ENCODE peak calls at places on chromosome 12, in seven cellular contexts. One of them, this sample, is unnamed.

GRCh38 chr12:7171854-7172253 is 17.6 kb upstream of the PEX5 start:
- DNase-seq in H1: no peak
- DNase-seq in IMR-90: no peak
- DNase-seq in ovary: no peak
- DNase-seq in Peyer's patch: no peak
- DNase-seq in uterus: no peak
- DNase-seq in A549: no peak
- DNase-seq in this sample: no peak

GRCh38 chr12:106132175-106133135 is 6.3 kb downstream of the NUAK1 start:
- DNase-seq in H1: no peak
- DNase-seq in IMR-90: no peak
- DNase-seq in ovary: no peak
- DNase-seq in Peyer's patch: no peak
- DNase-seq in uterus: no peak
- DNase-seq in A549: no peak
- DNase-seq in this sample: no peak

GRCh38 chr12:130428116-130428515 is 90.4 kb downstream of the PIWIL1 start:
- DNase-seq in H1: no peak
- DNase-seq in IMR-90: no peak
- DNase-seq in ovary: no peak
- DNase-seq in Peyer's patch: no peak
- DNase-seq in uterus: no peak
- DNase-seq in A549: no peak
- DNase-seq in this sample: no peak

GRCh38 chr12:89469361-89469760 is 55.2 kb downstream of the GALNT4 start:
- DNase-seq in H1: no peak
- DNase-seq in IMR-90: peak; percentile 73
- DNase-seq in ovary: no peak
- DNase-seq in Peyer's patch: no peak
- DNase-seq in uterus: no peak
- DNase-seq in A549: no peak
- DNase-seq in this sample: no peak

GRCh38 chr12:3672113-3672509 is 80.8 kb downstream of the CRACR2A start:
- DNase-seq in H1: no peak
- DNase-seq in IMR-90: no peak
- DNase-seq in ovary: no peak
- DNase-seq in Peyer's patch: no peak
- DNase-seq in uterus: no peak
- DNase-seq in A549: no peak
- DNase-seq in this sample: no peak

GRCh38 chr12:58765076-58765475 is 155.2 kb downstream of the LRIG3 start:
- DNase-seq in H1: no peak
- DNase-seq in IMR-90: no peak
- DNase-seq in ovary: no peak
- DNase-seq in Peyer's patch: no peak
- DNase-seq in uterus: no peak
- DNase-seq in A549: no peak
- DNase-seq in this sample: no peak

GRCh38 chr12:78880078-78880477 is 15.5 kb downstream of the SYT1 start:
- DNase-seq in H1: no peak
- DNase-seq in IMR-90: peak; percentile 1
- DNase-seq in ovary: no peak
- DNase-seq in Peyer's patch: no peak
- DNase-seq in uterus: no peak
- DNase-seq in A549: peak; percentile 24
- DNase-seq in this sample: no peak

GRCh38 chr12:1934068-1934467 is 15.6 kb upstream of the CACNA2D4 start:
- DNase-seq in H1: no peak
- DNase-seq in IMR-90: no peak
- DNase-seq in ovary: no peak
- DNase-seq in Peyer's patch: no peak
- DNase-seq in uterus: peak; percentile 8
- DNase-seq in A549: no peak
- DNase-seq in this sample: no peak

GRCh38 chr12:124499873-124500231 is 67.6 kb downstream of the NCOR2 start:
- DNase-seq in H1: no peak
- DNase-seq in IMR-90: no peak
- DNase-seq in ovary: no peak
- DNase-seq in Peyer's patch: no peak
- DNase-seq in uterus: no peak
- DNase-seq in A549: no peak
- DNase-seq in this sample: no peak

GRCh38 chr12:21659383-21659782 is 1.7 kb upstream of the LDHB start:
- DNase-seq in H1: no peak
- DNase-seq in IMR-90: no peak
- DNase-seq in ovary: no peak
- DNase-seq in Peyer's patch: no peak
- DNase-seq in uterus: no peak
- DNase-seq in A549: peak; percentile 36
- DNase-seq in this sample: no peak

GRCh38 chr12:103830730-103831320 is 10.2 kb downstream of the NT5DC3 start:
- DNase-seq in H1: no peak
- DNase-seq in IMR-90: no peak
- DNase-seq in ovary: no peak
- DNase-seq in Peyer's patch: no peak
- DNase-seq in uterus: no peak
- DNase-seq in A549: no peak
- DNase-seq in this sample: no peak

GRCh38 chr12:124096869-124097434 is 123.9 kb downstream of the ZNF664 start:
- DNase-seq in H1: no peak
- DNase-seq in IMR-90: no peak
- DNase-seq in ovary: no peak
- DNase-seq in Peyer's patch: no peak
- DNase-seq in uterus: no peak
- DNase-seq in A549: no peak
- DNase-seq in this sample: no peak

GRCh38 chr12:8696402-8697100 is 1.2 kb upstream of the RIMKLB start:
- DNase-seq in H1: no peak
- DNase-seq in IMR-90: no peak
- DNase-seq in ovary: no peak
- DNase-seq in Peyer's patch: no peak
- DNase-seq in uterus: no peak
- DNase-seq in A549: no peak
- DNase-seq in this sample: no peak

GRCh38 chr12:29334911-29335310 is 46.1 kb downstream of the ERGIC2 start:
- DNase-seq in H1: no peak
- DNase-seq in IMR-90: peak; percentile 13
- DNase-seq in ovary: no peak
- DNase-seq in Peyer's patch: no peak
- DNase-seq in uterus: no peak
- DNase-seq in A549: no peak
- DNase-seq in this sample: no peak

GRCh38 chr12:65725376-65725775 is 98.9 kb upstream of the HMGA2 start:
- DNase-seq in H1: no peak
- DNase-seq in IMR-90: peak; percentile 46
- DNase-seq in ovary: no peak
- DNase-seq in Peyer's patch: no peak
- DNase-seq in uterus: no peak
- DNase-seq in A549: no peak
- DNase-seq in this sample: no peak

DNA sequence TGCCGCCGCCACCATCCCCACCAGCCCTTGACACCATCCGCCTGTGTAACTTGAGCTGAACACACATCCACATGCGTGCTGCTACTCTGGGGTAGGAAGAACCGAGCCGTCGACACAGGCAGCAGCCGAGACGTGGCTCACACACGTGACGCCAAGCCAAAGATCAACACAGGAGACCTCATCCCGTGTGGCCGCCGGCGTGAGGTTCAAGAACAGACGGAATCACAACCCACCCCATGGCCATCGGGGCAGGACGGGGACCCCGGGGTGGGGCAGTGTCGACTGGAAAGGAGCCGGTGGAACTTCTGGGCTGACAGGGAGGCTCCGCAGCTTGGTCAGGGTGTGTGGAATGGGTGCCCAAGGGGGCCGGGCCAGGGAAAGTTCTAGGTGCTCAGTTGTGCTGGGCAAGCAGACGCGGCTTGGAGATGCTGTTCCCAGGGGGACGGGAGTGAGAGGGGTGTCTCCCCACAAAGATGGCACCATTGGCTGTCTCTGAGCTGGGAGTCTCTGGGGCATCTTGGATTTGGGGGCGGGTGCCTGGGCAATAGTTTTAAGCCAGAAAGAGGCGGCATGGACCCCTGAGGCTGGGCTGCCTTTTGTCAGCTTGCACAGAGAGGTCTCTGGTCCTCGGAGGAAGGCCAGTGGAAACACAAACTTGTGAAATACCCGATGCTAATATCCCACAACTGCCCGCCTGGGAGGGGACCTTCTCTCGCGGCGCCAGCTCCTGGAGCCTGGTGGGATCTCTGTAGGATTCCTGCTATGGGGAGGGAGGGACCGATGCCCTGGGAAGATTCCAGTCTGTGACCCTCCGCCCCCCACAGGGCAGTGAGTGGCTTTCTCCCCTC is 41.8 kb downstream of the GALNT9 start:
- DNase-seq in H1: no peak
- DNase-seq in IMR-90: no peak
- DNase-seq in ovary: no peak
- DNase-seq in Peyer's patch: no peak
- DNase-seq in uterus: no peak
- DNase-seq in A549: no peak
- DNase-seq in this sample: no peak
- H3K4me1 ChIP-seq in H1: peaks cover 5% of the 10 kb centered on the region
- H3K4me1 ChIP-seq in IMR-90: no peaks in the 10 kb centered on the region
- H3K4me1 ChIP-seq in ovary: peaks cover 2% of the 10 kb centered on the region
- H3K4me1 ChIP-seq in Peyer's patch: no peaks in the 10 kb centered on the region
- H3K4me1 ChIP-seq in uterus: no peaks in the 10 kb centered on the region
- H3K4me1 ChIP-seq in A549: peaks cover 39% of the 10 kb centered on the region
- H3K4me1 ChIP-seq in this sample: peaks cover 7% of the 10 kb centered on the region

DNA sequence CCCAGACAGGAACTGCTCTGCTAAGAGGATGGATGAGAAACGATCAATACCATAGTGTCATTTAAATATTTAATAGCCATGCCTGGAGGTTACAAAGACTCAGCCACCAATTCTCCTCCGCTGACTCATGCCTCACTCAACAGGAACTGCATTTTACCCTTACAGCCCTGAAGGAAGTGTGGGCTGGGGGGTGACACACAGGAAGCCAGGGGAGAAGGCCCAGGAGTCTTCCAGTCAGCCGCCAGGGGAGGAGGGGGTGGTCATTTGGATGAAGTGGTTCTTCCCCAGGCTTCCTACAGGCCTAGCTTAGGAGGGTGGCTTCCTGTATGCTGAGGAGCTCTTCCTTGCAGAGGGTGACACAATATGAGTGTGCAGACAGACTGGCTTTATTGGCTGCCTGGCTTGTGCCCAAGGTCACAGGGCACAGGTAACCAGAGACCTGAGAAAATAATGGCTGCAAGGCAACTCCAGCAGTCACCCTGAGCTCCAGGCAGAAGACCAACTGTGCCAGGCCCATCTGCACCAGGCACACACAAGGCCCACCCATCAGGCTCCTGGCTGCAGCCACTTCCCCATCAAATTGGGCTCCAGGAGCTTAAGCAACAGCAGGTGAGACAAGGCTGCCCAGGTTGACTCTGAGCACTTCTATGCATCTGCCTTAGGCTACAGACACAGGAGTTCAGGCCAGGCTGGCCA is 30.6 kb upstream of the RPLP0 start:
- DNase-seq in H1: peak; percentile 84
- DNase-seq in IMR-90: peak; percentile 97
- DNase-seq in ovary: no peak
- DNase-seq in Peyer's patch: peak; percentile 79
- DNase-seq in uterus: peak; percentile 73
- DNase-seq in A549: peak; percentile 94
- DNase-seq in this sample: peak; percentile 87
- TF ChIP-seq POLR2A in H1: no peak
- TF ChIP-seq POLR2A in IMR-90: peak; percentile 19
- TF ChIP-seq POLR2A in ovary: no peak
- TF ChIP-seq POLR2A in Peyer's patch: no peak
- TF ChIP-seq POLR2A in uterus: no peak
- TF ChIP-seq POLR2A in A549: no peak
- TF ChIP-seq POLR2A in this sample: no peak

GRCh38 chr12:62933871-62934798 is 815 bp downstream of the PPM1H start:
- DNase-seq in H1: no peak
- DNase-seq in IMR-90: peak; percentile 4
- DNase-seq in ovary: peak; percentile 35
- DNase-seq in Peyer's patch: no peak
- DNase-seq in uterus: no peak
- DNase-seq in A549: peak; percentile 45
- DNase-seq in this sample: peak; percentile 50

GRCh38 chr12:62930546-62931425 is 4.2 kb downstream of the PPM1H start:
- DNase-seq in H1: no peak
- DNase-seq in IMR-90: peak; percentile 4
- DNase-seq in ovary: no peak
- DNase-seq in Peyer's patch: no peak
- DNase-seq in uterus: no peak
- DNase-seq in A549: no peak
- DNase-seq in this sample: no peak

GRCh38 chr12:62933220-62933870 is 1.6 kb downstream of the PPM1H start:
- DNase-seq in H1: no peak
- DNase-seq in IMR-90: no peak
- DNase-seq in ovary: peak; percentile 26
- DNase-seq in Peyer's patch: no peak
- DNase-seq in uterus: no peak
- DNase-seq in A549: peak; percentile 50
- DNase-seq in this sample: peak; percentile 37

GRCh38 chr12:62931481-62931880 is 3.5 kb downstream of the PPM1H start:
- DNase-seq in H1: no peak
- DNase-seq in IMR-90: no peak
- DNase-seq in ovary: no peak
- DNase-seq in Peyer's patch: no peak
- DNase-seq in uterus: no peak
- DNase-seq in A549: no peak
- DNase-seq in this sample: no peak

DNA sequence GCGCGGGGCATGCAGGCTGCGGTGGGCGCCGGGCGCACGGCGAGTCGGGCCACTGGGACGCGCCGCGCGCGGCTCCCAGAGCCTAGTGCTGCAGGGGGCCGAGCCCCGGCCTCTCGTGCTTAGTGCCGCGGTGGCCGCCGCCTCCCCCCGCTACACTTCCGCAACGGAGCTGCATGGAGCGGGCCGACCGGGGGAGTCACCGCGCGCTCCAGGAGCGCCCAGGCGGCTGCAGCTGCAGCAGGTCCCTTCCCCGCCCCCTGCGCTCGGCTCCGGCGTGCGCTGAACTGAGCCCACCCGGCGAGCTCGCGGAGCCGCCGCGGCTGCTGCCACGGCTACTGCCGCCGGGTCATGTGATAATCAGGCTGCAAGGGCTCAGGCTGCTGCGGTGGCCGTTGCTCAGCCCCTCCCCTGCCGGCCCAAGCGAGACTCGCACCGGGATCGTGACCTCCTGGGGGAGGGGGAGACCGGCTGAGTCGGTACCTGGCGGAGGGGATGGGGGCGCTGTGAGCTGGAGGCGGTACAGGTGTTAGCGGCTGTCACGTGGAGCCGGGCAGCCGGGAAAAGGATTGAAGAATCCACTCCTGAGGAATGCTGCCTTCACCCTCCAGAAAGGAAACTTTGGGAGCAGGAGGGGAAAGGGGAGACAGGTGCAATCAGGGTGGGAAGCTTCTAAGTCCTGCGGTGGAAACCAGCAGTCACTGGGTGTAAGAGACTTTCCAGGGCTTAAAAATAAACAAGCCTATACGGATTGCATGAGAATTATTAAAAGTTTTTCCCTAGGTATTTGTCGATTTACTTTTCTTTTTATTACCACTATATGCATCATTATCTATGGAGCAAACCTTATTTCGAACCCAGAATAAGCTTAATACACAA is at the start of gene PPM1H:
- DNase-seq in H1: peak; percentile 82
- DNase-seq in IMR-90: peak; percentile 11
- DNase-seq in ovary: peak; percentile 60
- DNase-seq in Peyer's patch: peak; percentile 71
- DNase-seq in uterus: peak; percentile 38
- DNase-seq in A549: peak; percentile 86
- DNase-seq in this sample: peak; percentile 93
- TF ChIP-seq CTCF in H1: peak; percentile 84
- TF ChIP-seq CTCF in IMR-90: no peak
- TF ChIP-seq CTCF in ovary: no peak
- TF ChIP-seq CTCF in Peyer's patch: peak; percentile 58
- TF ChIP-seq CTCF in uterus: no peak
- TF ChIP-seq CTCF in A549: peak; percentile 61
- TF ChIP-seq CTCF in this sample: peak; percentile 67

GRCh38 chr12:53383258-53383657 is 3.3 kb downstream of the SP1 start:
- DNase-seq in H1: no peak
- DNase-seq in IMR-90: no peak
- DNase-seq in ovary: no peak
- DNase-seq in Peyer's patch: peak; percentile 44
- DNase-seq in uterus: no peak
- DNase-seq in A549: no peak
- DNase-seq in this sample: no peak
- H3K4me1 ChIP-seq in H1: peaks cover 6% of the 10 kb centered on the region
- H3K4me1 ChIP-seq in IMR-90: peaks cover 17% of the 10 kb centered on the region
- H3K4me1 ChIP-seq in ovary: peaks cover 22% of the 10 kb centered on the region
- H3K4me1 ChIP-seq in Peyer's patch: peaks cover 36% of the 10 kb centered on the region
- H3K4me1 ChIP-seq in uterus: peaks cover 10% of the 10 kb centered on the region
- H3K4me1 ChIP-seq in A549: peaks cover 51% of the 10 kb centered on the region
- H3K4me1 ChIP-seq in this sample: peaks cover 83% of the 10 kb centered on the region

This sample was measured in body of pancreas.